ENCODE peak calls at places on chromosomes 13 and 19, in four cellular contexts. T is K562, H is HepG2, F is GM12878. A is an unnamed sample.

GRCh38 chr13:37460211-37460610 is 138.4 kb downstream of the POSTN start:
- DNase-seq in H (no peak), F (no peak), T (no peak), A (no peak)

GRCh38 chr19:10858204-10858828 is 10.1 kb downstream of the C19orf38 start:
- DNase-seq in T (peak), H (no peak), F (no peak), A (peak)

GRCh38 chr19:32719611-32720059 is at the start of gene TDRD12:
- DNase-seq in H (no peak), F (no peak), T (no peak), A (no peak)

GRCh38 chr19:35935911-35936737 is at the start of gene LRFN3:
- DNase-seq in H (peak), T (peak), F (no peak), A (peak)

GRCh38 chr13:30097089-30097488 is 210.3 kb downstream of the KATNAL1 start:
- DNase-seq in H (no peak), F (no peak), T (no peak), A (no peak)

GRCh38 chr13:77789386-77789785 is 91.9 kb downstream of the SLAIN1 start:
- DNase-seq in F (no peak), T (no peak), H (no peak), A (no peak)

GRCh38 chr13:109275848-109276247 is 510.5 kb downstream of the IRS2 start:
- DNase-seq in F (no peak), H (no peak), T (no peak), A (no peak)

GRCh38 chr19:57245066-57245465 is 4.6 kb downstream of the ZNF805 start:
- DNase-seq in T (no peak), F (no peak), H (no peak), A (no peak)

GRCh38 chr13:34246511-34246910 is 428.6 kb downstream of the RFC3 start:
- DNase-seq in H (no peak), F (no peak), T (no peak), A (no peak)

GRCh38 chr19:5103061-5103701 is 134.3 kb downstream of the KDM4B start:
- DNase-seq in H (no peak), T (no peak), F (no peak), A (no peak)

GRCh38 chr19:46718157-46718933 is 1.4 kb upstream of the PRKD2 start:
- DNase-seq in T (no peak), H (no peak), F (peak), A (no peak)

GRCh38 chr13:24127116-24127631 is 33.3 kb upstream of the SPATA13 start:
- DNase-seq in F (peak), T (no peak), H (no peak), A (no peak)

GRCh38 chr13:32045963-32046785 is 14.6 kb downstream of the FRY start:
- DNase-seq in H (peak), T (no peak), F (no peak), A (no peak)

GRCh38 chr13:110409581-110409992 is 102.5 kb downstream of the COL4A2 start:
- DNase-seq in T (no peak), H (no peak), F (no peak), A (no peak)

GRCh38 chr13:42836930-42837329 is 55.5 kb downstream of the FAM216B start:
- DNase-seq in F (no peak), H (no peak), T (no peak), A (peak)

DNA sequence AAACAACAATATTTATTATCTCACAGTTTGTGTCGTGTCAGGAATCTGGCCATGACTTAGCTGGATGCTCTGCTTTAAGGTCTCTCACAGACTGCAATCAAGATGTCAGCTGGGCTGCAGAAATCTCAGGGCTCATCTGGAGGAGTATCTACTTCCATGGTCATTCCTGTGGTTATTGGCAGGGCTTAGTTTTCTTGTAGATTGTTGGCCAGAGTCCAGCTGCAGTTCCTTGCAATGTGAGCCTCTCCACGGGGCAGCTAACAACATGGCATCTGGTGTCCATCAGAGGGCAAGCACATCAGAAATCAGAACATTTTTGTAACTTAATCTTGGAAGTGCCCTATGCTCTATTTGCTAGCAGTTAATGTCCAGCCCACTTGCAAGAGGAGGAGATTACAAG is 45.7 kb upstream of the TDRD3 start:
- DNase-seq in F (no peak), H (no peak), T (no peak), A (no peak)
- TF ChIP-seq TARDBP in F (no peak), H (no peak), T (no peak), A (no peak)

GRCh38 chr19:18086590-18087138 is at the start of gene IL12RB1:
- DNase-seq in H (no peak), T (no peak), F (peak), A (no peak)
- TF ChIP-seq TARDBP in H (no peak), T (no peak), F (no peak), A (no peak)

GRCh38 chr19:53993448-53993847 is 2.0 kb downstream of the CACNG6 start:
- DNase-seq in H (no peak), F (no peak), T (no peak), A (no peak)

GRCh38 chr19:53991224-53992113 is at the start of gene CACNG6:
- DNase-seq in F (no peak), T (peak), H (no peak), A (peak)

GRCh38 chr19:53992815-53993214 is 1.4 kb downstream of the CACNG6 start:
- DNase-seq in T (no peak), H (no peak), F (no peak), A (no peak)

GRCh38 chr19:53989600-53990533 is 1.6 kb upstream of the CACNG6 start:
- DNase-seq in T (no peak), F (no peak), H (no peak), A (no peak)

GRCh38 chr19:53992211-53992610 is 774 bp downstream of the CACNG6 start:
- DNase-seq in F (no peak), T (no peak), H (no peak), A (no peak)
- TF ChIP-seq TARDBP in F (no peak), T (no peak), H (no peak), A (no peak)

DNA sequence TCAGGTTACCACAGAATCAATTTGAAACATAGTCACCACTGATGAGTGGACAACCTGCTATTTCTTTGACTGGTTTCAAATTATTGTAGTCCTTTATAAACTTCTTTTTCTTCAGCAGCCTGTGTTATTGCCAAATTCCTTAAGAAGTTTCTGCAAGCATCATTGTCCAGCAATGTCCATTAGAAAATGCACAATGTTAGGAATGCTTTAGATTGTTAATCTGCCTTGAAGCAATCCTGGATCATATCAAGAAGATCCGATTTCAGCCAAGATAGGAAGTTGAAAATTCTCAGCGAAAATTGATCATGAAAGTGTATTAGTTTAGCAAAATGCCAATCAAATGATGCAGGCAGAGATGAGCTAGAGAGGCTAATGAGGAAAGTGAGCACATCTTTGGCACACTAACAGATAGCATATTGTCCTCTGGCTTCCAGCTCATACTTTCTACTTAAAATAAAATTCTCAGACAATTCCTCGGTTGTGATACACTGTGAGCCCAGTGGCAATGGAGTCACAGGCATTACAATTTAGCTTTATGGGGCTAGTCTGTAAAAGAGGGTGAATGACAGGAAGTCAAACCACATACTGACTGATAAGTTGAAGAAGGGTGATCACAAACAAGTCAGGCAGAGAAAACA is 270.5 kb downstream of the SLITRK6 start:
- DNase-seq in T (no peak), F (no peak), H (no peak), A (no peak)
- TF ChIP-seq TARDBP in T (no peak), F (no peak), H (no peak), A (no peak)

GRCh38 chr13:27559714-27560113 is 60.6 kb downstream of the LNX2 start:
- DNase-seq in H (no peak), T (no peak), F (peak), A (no peak)
- TF ChIP-seq TARDBP in H (no peak), T (no peak), F (no peak), A (no peak)

GRCh38 chr13:99218545-99218944 is 17.9 kb downstream of the UBAC2 start:
- DNase-seq in F (no peak), T (no peak), H (no peak), A (no peak)
- TF ChIP-seq TARDBP in F (no peak), T (no peak), H (no peak), A (no peak)

GRCh38 chr13:40145139-40145538 is 489.7 kb downstream of the COG6 start:
- DNase-seq in H (no peak), F (no peak), T (no peak), A (no peak)
- TF ChIP-seq TARDBP in H (no peak), F (no peak), T (no peak), A (no peak)

A was measured in HEK293T.